ENCODE peak calls at places on chromosomes 16 and 17, in eight cellular contexts. W, H, C, O, A, E, N and X are unnamed samples.

GRCh38 chr17:3913531-3914318 is 2.5 kb downstream of the P2RX1 start:
- DNase-seq in W (peak), E (peak), N (peak), O (peak), H (peak), C (peak), A (peak), X (peak)

GRCh38 chr17:74210191-74211140 is 2.9 kb upstream of the TTYH2 start:
- DNase-seq in O (peak), W (peak), N (peak), E (peak), C (peak), A (peak), H (peak), X (peak)

GRCh38 chr17:28871056-28871579 is 16.3 kb downstream of the ERAL1 start:
- DNase-seq in A (no peak), W (peak), E (no peak), H (no peak), C (no peak), O (no peak), N (no peak), X (peak)

GRCh38 chr16:14489460-14489859 is 140.6 kb downstream of the PARN start:
- DNase-seq in E (no peak), H (no peak), W (no peak), N (no peak), A (no peak), O (peak), C (no peak), X (no peak)

GRCh38 chr16:82735176-82735575 is 108.4 kb downstream of the CDH13 start:
- DNase-seq in N (no peak), C (no peak), O (no peak), A (no peak), W (no peak), E (no peak), H (no peak), X (no peak)

GRCh38 chr17:28861393-28862203 is 6.8 kb downstream of the ERAL1 start:
- DNase-seq in N (no peak), A (no peak), H (no peak), E (no peak), O (no peak), W (no peak), C (no peak), X (no peak)

GRCh38 chr17:77117415-77117814 is 23.4 kb upstream of the SEC14L1 start:
- DNase-seq in A (no peak), H (no peak), O (no peak), E (no peak), N (no peak), C (no peak), W (no peak), X (no peak)

GRCh38 chr17:76554131-76554530 is 14.3 kb downstream of the PRCD start:
- DNase-seq in E (no peak), W (no peak), H (no peak), A (peak), O (no peak), C (no peak), N (peak), X (no peak)

GRCh38 chr17:57783338-57783742 is 38.2 kb upstream of the CCDC182 start:
- DNase-seq in W (peak), E (peak), N (peak), H (peak), O (peak), C (peak), A (peak), X (peak)

GRCh38 chr17:7651097-7651958 is 602 bp downstream of the ATP1B2 start:
- DNase-seq in C (no peak), H (no peak), E (no peak), N (no peak), A (peak), O (no peak), W (no peak), X (no peak)

GRCh38 chr17:16339959-16340358 is 13.3 kb downstream of the CENPV start:
- DNase-seq in H (no peak), A (no peak), N (no peak), E (no peak), W (no peak), C (no peak), O (peak), X (no peak)

GRCh38 chr17:78357177-78357586 is 2.7 kb downstream of the SOCS3 start:
- DNase-seq in C (no peak), W (no peak), A (peak), H (peak), E (no peak), N (peak), O (no peak), X (peak)

GRCh38 chr17:70654706-70655105 is 485.4 kb downstream of the KCNJ2 start:
- DNase-seq in H (no peak), E (no peak), A (no peak), C (no peak), W (no peak), O (no peak), N (no peak), X (no peak)

GRCh38 chr17:57349533-57350227 is 93.4 kb downstream of the MSI2 start:
- DNase-seq in C (no peak), E (no peak), W (no peak), H (no peak), A (no peak), O (peak), N (no peak), X (no peak)

GRCh38 chr17:65359016-65359415 is 202.4 kb downstream of the AXIN2 start:
- DNase-seq in A (no peak), W (no peak), C (no peak), H (no peak), E (peak), O (no peak), N (no peak), X (peak)

GRCh38 chr16:48014349-48015135 is 141.3 kb downstream of the ABCC12 start:
- DNase-seq in C (no peak), A (no peak), E (peak), O (peak), H (no peak), N (peak), W (no peak), X (no peak)

GRCh38 chr17:8922451-8922850 is 43.1 kb downstream of the PIK3R5 start:
- DNase-seq in W (no peak), E (peak), A (no peak), O (no peak), N (no peak), C (no peak), H (peak), X (no peak)

GRCh38 chr17:65595071-65595655 is 33.7 kb upstream of the AXIN2 start:
- DNase-seq in A (no peak), C (no peak), H (no peak), N (no peak), E (no peak), O (no peak), W (no peak), X (no peak)

GRCh38 chr17:7838291-7839075 is 4.5 kb downstream of the KDM6B start:
- DNase-seq in H (no peak), W (no peak), O (peak), N (no peak), A (no peak), E (no peak), C (no peak), X (peak)

GRCh38 chr16:84245933-84246678 is 6.3 kb upstream of the KCNG4 start:
- DNase-seq in W (no peak), C (no peak), N (no peak), O (no peak), H (no peak), E (no peak), A (no peak), X (no peak)

GRCh38 chr17:4769628-4770027 is 2.1 kb upstream of the TM4SF5 start:
- DNase-seq in A (no peak), W (no peak), C (no peak), N (no peak), E (peak), O (no peak), H (no peak), X (no peak)

GRCh38 chr16:71885261-71885650 is 1.3 kb upstream of the ZNF821 start:
- DNase-seq in C (no peak), H (no peak), W (no peak), E (no peak), O (peak), A (no peak), N (no peak), X (no peak)

GRCh38 chr17:68482576-68483001 is 25.3 kb upstream of the WIPI1 start:
- DNase-seq in C (no peak), H (no peak), O (no peak), N (no peak), E (no peak), A (no peak), W (no peak), X (no peak)

GRCh38 chr17:32803544-32803943 is 73.4 kb downstream of the MYO1D start:
- DNase-seq in W (no peak), O (no peak), E (no peak), H (no peak), A (no peak), C (no peak), N (no peak), X (no peak)

GRCh38 chr17:16352303-16352837 is 899 bp downstream of the CENPV start:
- DNase-seq in O (peak), N (peak), E (peak), C (peak), H (no peak), A (no peak), W (peak), X (peak)